ENCODE peak calls at places on chromosomes 11 and 22, in six cellular contexts. One of them, this sample, is unnamed.

GRCh38 chr22:28791841-28792490 is 8.4 kb downstream of the XBP1 start:
- DNase-seq in fibroblast of pulmonary artery: no peak
- DNase-seq in AG04450: peak
- DNase-seq in H9: no peak
- DNase-seq in IMR-90: peak
- DNase-seq in progenitor cell of endocrine pancreas: no peak
- DNase-seq in this sample: no peak

GRCh38 chr11:67392182-67392715 is 463 bp downstream of the RAD9A start:
- DNase-seq in AG04450: no peak
- DNase-seq in IMR-90: no peak
- DNase-seq in progenitor cell of endocrine pancreas: no peak
- DNase-seq in H9: no peak
- DNase-seq in fibroblast of pulmonary artery: no peak
- DNase-seq in this sample: no peak

GRCh38 chr11:77593883-77594282 is 4.1 kb downstream of the AQP11 start:
- DNase-seq in IMR-90: no peak
- DNase-seq in fibroblast of pulmonary artery: no peak
- DNase-seq in progenitor cell of endocrine pancreas: no peak
- DNase-seq in H9: no peak
- DNase-seq in AG04450: no peak
- DNase-seq in this sample: no peak

GRCh38 chr22:21902296-21903087 is 35.0 kb upstream of the MAPK1 start:
- DNase-seq in IMR-90: no peak
- DNase-seq in progenitor cell of endocrine pancreas: no peak
- DNase-seq in fibroblast of pulmonary artery: no peak
- DNase-seq in AG04450: no peak
- DNase-seq in H9: no peak
- DNase-seq in this sample: no peak

GRCh38 chr11:12089473-12089872 is 20.9 kb upstream of the MICAL2 start:
- DNase-seq in fibroblast of pulmonary artery: no peak
- DNase-seq in IMR-90: peak
- DNase-seq in progenitor cell of endocrine pancreas: no peak
- DNase-seq in H9: no peak
- DNase-seq in AG04450: no peak
- DNase-seq in this sample: no peak

GRCh38 chr11:69970785-69971535 is 107.2 kb upstream of the ANO1 start:
- DNase-seq in AG04450: no peak
- DNase-seq in IMR-90: no peak
- DNase-seq in H9: no peak
- DNase-seq in fibroblast of pulmonary artery: no peak
- DNase-seq in progenitor cell of endocrine pancreas: no peak
- DNase-seq in this sample: no peak

GRCh38 chr22:47835726-47836125 is 1073.3 kb downstream of the TBC1D22A start:
- DNase-seq in IMR-90: peak
- DNase-seq in progenitor cell of endocrine pancreas: no peak
- DNase-seq in fibroblast of pulmonary artery: peak
- DNase-seq in H9: no peak
- DNase-seq in AG04450: no peak
- DNase-seq in this sample: no peak

GRCh38 chr22:39356464-39356863 is 6.7 kb downstream of the SYNGR1 start:
- DNase-seq in H9: no peak
- DNase-seq in fibroblast of pulmonary artery: no peak
- DNase-seq in IMR-90: no peak
- DNase-seq in AG04450: no peak
- DNase-seq in progenitor cell of endocrine pancreas: no peak
- DNase-seq in this sample: no peak

GRCh38 chr22:20180640-20181039 is 29.8 kb upstream of the CCDC188 start:
- DNase-seq in H9: no peak
- DNase-seq in progenitor cell of endocrine pancreas: no peak
- DNase-seq in AG04450: no peak
- DNase-seq in IMR-90: no peak
- DNase-seq in fibroblast of pulmonary artery: no peak
- DNase-seq in this sample: no peak

GRCh38 chr11:1257916-1258315 is 35.0 kb downstream of the MUC5B start:
- DNase-seq in progenitor cell of endocrine pancreas: no peak
- DNase-seq in IMR-90: no peak
- DNase-seq in H9: no peak
- DNase-seq in fibroblast of pulmonary artery: no peak
- DNase-seq in AG04450: no peak
- DNase-seq in this sample: no peak

GRCh38 chr11:132844956-132845355 is 687.3 kb downstream of the OPCML start:
- DNase-seq in fibroblast of pulmonary artery: peak
- DNase-seq in AG04450: peak
- DNase-seq in IMR-90: peak
- DNase-seq in progenitor cell of endocrine pancreas: no peak
- DNase-seq in H9: no peak
- DNase-seq in this sample: no peak

GRCh38 chr22:44426981-44427380 is 71.1 kb downstream of the RTL6 start:
- DNase-seq in progenitor cell of endocrine pancreas: no peak
- DNase-seq in fibroblast of pulmonary artery: no peak
- DNase-seq in H9: no peak
- DNase-seq in IMR-90: no peak
- DNase-seq in AG04450: no peak
- DNase-seq in this sample: no peak

GRCh38 chr11:9263840-9264380 is 1.2 kb downstream of the DENND5A start:
- DNase-seq in H9: no peak
- DNase-seq in progenitor cell of endocrine pancreas: no peak
- DNase-seq in fibroblast of pulmonary artery: no peak
- DNase-seq in AG04450: no peak
- DNase-seq in IMR-90: peak
- DNase-seq in this sample: no peak

GRCh38 chr11:825366-826231 is 2.1 kb upstream of the CRACR2B start:
- DNase-seq in progenitor cell of endocrine pancreas: no peak
- DNase-seq in AG04450: no peak
- DNase-seq in IMR-90: no peak
- DNase-seq in H9: no peak
- DNase-seq in fibroblast of pulmonary artery: no peak
- DNase-seq in this sample: no peak

GRCh38 chr11:34601085-34601444 is 19.8 kb upstream of the EHF start:
- DNase-seq in progenitor cell of endocrine pancreas: no peak
- DNase-seq in IMR-90: peak
- DNase-seq in H9: no peak
- DNase-seq in fibroblast of pulmonary artery: peak
- DNase-seq in AG04450: peak
- DNase-seq in this sample: no peak

GRCh38 chr22:24585927-24586546 is 6.8 kb downstream of the LRRC75B start:
- DNase-seq in AG04450: no peak
- DNase-seq in fibroblast of pulmonary artery: no peak
- DNase-seq in progenitor cell of endocrine pancreas: no peak
- DNase-seq in IMR-90: no peak
- DNase-seq in H9: no peak
- DNase-seq in this sample: no peak
- TF ChIP-seq CTCF in AG04450: no peak
- TF ChIP-seq CTCF in fibroblast of pulmonary artery: no peak
- TF ChIP-seq CTCF in progenitor cell of endocrine pancreas: no peak
- TF ChIP-seq CTCF in IMR-90: no peak
- TF ChIP-seq CTCF in H9: no peak
- TF ChIP-seq CTCF in this sample: no peak

GRCh38 chr22:35761037-35761436 is 43.4 kb downstream of the APOL5 start:
- DNase-seq in IMR-90: peak
- DNase-seq in progenitor cell of endocrine pancreas: no peak
- DNase-seq in H9: no peak
- DNase-seq in fibroblast of pulmonary artery: peak
- DNase-seq in AG04450: no peak
- DNase-seq in this sample: no peak
- TF ChIP-seq CTCF in IMR-90: peak
- TF ChIP-seq CTCF in progenitor cell of endocrine pancreas: peak
- TF ChIP-seq CTCF in H9: peak
- TF ChIP-seq CTCF in fibroblast of pulmonary artery: peak
- TF ChIP-seq CTCF in AG04450: peak
- TF ChIP-seq CTCF in this sample: no peak

GRCh38 chr11:62823677-62824076 is 8.2 kb downstream of the STX5 start:
- DNase-seq in H9: no peak
- DNase-seq in fibroblast of pulmonary artery: no peak
- DNase-seq in AG04450: no peak
- DNase-seq in progenitor cell of endocrine pancreas: no peak
- DNase-seq in IMR-90: no peak
- DNase-seq in this sample: no peak
- TF ChIP-seq CTCF in H9: no peak
- TF ChIP-seq CTCF in fibroblast of pulmonary artery: no peak
- TF ChIP-seq CTCF in AG04450: no peak
- TF ChIP-seq CTCF in progenitor cell of endocrine pancreas: no peak
- TF ChIP-seq CTCF in IMR-90: no peak
- TF ChIP-seq CTCF in this sample: no peak

GRCh38 chr11:96161271-96162089 is 181.5 kb downstream of the MAML2 start:
- DNase-seq in progenitor cell of endocrine pancreas: no peak
- DNase-seq in fibroblast of pulmonary artery: peak
- DNase-seq in AG04450: no peak
- DNase-seq in H9: no peak
- DNase-seq in IMR-90: peak
- DNase-seq in this sample: no peak
- TF ChIP-seq CTCF in progenitor cell of endocrine pancreas: no peak
- TF ChIP-seq CTCF in fibroblast of pulmonary artery: no peak
- TF ChIP-seq CTCF in AG04450: no peak
- TF ChIP-seq CTCF in H9: no peak
- TF ChIP-seq CTCF in IMR-90: no peak
- TF ChIP-seq CTCF in this sample: no peak

GRCh38 chr11:131464024-131464423 is 93.6 kb downstream of the NTM start:
- DNase-seq in fibroblast of pulmonary artery: no peak
- DNase-seq in progenitor cell of endocrine pancreas: no peak
- DNase-seq in AG04450: no peak
- DNase-seq in IMR-90: no peak
- DNase-seq in H9: no peak
- DNase-seq in this sample: no peak
- TF ChIP-seq CTCF in fibroblast of pulmonary artery: no peak
- TF ChIP-seq CTCF in progenitor cell of endocrine pancreas: no peak
- TF ChIP-seq CTCF in AG04450: no peak
- TF ChIP-seq CTCF in IMR-90: no peak
- TF ChIP-seq CTCF in H9: no peak
- TF ChIP-seq CTCF in this sample: no peak

DNA sequence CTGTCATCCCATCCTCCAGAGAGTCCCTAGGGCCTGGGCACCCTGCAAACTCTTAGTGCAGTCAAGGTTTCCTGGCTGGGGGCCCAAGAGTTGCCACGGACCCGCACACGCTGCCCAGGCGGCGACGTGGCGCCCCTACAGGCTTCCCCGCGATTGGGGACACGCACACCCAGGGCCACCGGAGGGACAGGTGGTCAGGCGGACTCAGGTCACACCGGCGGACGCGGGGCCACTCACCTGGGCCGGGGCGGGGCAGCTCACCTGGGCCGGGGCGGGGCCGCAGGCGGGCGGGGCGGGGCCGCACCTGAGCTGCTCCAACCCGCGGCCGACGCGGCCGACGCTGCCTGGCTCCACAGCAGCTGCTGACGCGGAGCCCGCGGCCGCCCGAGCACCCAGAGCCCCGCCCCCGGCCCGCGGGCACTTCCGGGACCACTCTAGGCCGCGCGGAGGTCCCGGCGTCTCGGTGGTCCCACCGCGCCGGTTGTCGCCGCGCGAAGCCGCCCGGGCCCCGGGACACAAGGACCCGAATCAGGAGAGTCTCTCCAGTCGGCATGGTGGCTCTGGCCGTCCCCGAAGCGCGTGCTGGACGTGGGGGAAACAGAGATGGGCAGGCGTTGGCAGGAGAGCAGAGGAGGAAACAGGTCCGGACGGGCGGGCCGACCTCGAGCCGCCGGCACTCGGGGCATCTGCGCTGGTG is at the start of gene ZNF70:
- DNase-seq in progenitor cell of endocrine pancreas: peak
- DNase-seq in AG04450: peak
- DNase-seq in H9: peak
- DNase-seq in IMR-90: peak
- DNase-seq in fibroblast of pulmonary artery: peak
- DNase-seq in this sample: peak
- TF ChIP-seq CTCF in progenitor cell of endocrine pancreas: peak
- TF ChIP-seq CTCF in AG04450: peak
- TF ChIP-seq CTCF in H9: no peak
- TF ChIP-seq CTCF in IMR-90: peak
- TF ChIP-seq CTCF in fibroblast of pulmonary artery: no peak
- TF ChIP-seq CTCF in this sample: no peak

DNA sequence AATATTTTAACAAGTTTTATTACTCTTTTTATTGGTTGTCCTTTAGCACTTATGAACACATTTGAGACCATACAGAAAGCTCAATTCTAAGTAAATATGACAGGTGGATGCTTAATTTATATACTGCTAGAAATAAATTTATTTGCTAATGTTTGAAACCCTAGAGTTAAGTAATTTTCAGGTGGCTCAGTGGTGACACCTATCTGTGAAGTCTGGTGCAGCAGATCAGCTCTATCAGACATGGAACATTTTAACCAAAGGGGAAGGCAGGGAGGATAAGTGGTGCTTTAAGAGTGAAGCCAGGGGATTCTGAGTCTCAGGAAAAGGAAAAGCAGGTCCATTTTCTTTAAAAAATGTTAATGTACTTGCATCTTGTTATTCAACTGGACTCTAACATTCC is 175.8 kb downstream of the DSCAML1 start:
- DNase-seq in fibroblast of pulmonary artery: peak
- DNase-seq in H9: no peak
- DNase-seq in AG04450: no peak
- DNase-seq in progenitor cell of endocrine pancreas: no peak
- DNase-seq in IMR-90: peak
- DNase-seq in this sample: no peak
- TF ChIP-seq CTCF in fibroblast of pulmonary artery: peak
- TF ChIP-seq CTCF in H9: peak
- TF ChIP-seq CTCF in AG04450: peak
- TF ChIP-seq CTCF in progenitor cell of endocrine pancreas: peak
- TF ChIP-seq CTCF in IMR-90: peak
- TF ChIP-seq CTCF in this sample: no peak